ENCODE peak calls at places on chromosomes 13 and 19, in four cellular contexts. A, U, O and T are unnamed samples.

GRCh38 chr19:44649578-44650145 is 6.0 kb downstream of the PVR start:
- DNase-seq in A (no peak), O (no peak), U (no peak), T (no peak)

GRCh38 chr13:49062297-49062896 is 86.7 kb downstream of the FNDC3A start:
- DNase-seq in A (no peak), O (no peak), U (no peak), T (no peak)

GRCh38 chr19:30649934-30650614 is 277.9 kb downstream of the ZNF536 start:
- DNase-seq in O (peak), U (peak), A (no peak), T (peak)

GRCh38 chr13:35909837-35910236 is 221.3 kb downstream of the DCLK1 start:
- DNase-seq in U (no peak), A (no peak), O (no peak), T (no peak)

GRCh38 chr19:45791744-45792481 is 732 bp downstream of the DMWD start:
- DNase-seq in O (peak), U (no peak), A (no peak), T (no peak)

GRCh38 chr19:38592940-38593339 is 24.8 kb downstream of the MAP4K1 start:
- DNase-seq in U (no peak), O (no peak), A (no peak), T (no peak)

GRCh38 chr13:85896516-85897450 is 97.6 kb upstream of the SLITRK6 start:
- DNase-seq in O (no peak), U (no peak), A (no peak), T (peak)

GRCh38 chr13:74974234-74974879 is 507.6 kb downstream of the TBC1D4 start:
- DNase-seq in A (no peak), O (no peak), U (no peak), T (no peak)

GRCh38 chr19:28396259-28396940 is 816.6 kb downstream of the UQCRFS1 start:
- DNase-seq in A (no peak), O (no peak), U (no peak), T (no peak)

GRCh38 chr19:12346896-12347295 is 13.5 kb upstream of the ZNF563 start:
- DNase-seq in O (peak), U (no peak), A (no peak), T (no peak)

GRCh38 chr13:110377178-110378175 is 70.4 kb downstream of the COL4A2 start:
- DNase-seq in O (no peak), U (no peak), A (no peak), T (no peak)
- H3K27ac ChIP-seq in O (no peak), U (no peak), A (peak), T (no peak)

GRCh38 chr13:46388308-46388707 is 1.3 kb upstream of the RUBCNL start:
- DNase-seq in A (no peak), U (no peak), O (no peak), T (no peak)
- H3K27ac ChIP-seq in A (no peak), U (no peak), O (no peak), T (no peak)

DNA sequence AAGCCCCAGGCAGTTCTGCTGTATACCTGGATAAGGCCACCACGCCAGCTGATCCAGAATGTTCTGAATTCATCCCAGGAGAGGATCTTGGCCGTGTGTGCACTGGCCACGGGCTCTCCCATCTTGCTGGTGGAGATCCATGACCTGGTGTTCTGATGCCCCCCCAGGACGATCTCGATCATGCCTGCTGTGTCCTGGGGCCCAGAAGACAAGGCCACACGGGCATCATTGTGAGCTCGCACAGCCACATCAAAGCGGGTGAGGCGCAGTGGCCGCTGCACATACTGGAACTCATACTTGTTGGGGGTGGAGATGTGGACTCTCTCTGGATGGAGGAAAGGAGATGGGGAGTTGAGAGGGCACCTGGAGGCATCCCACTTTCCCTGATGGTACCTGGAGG is 40.1 kb downstream of the F2RL3 start:
- DNase-seq in A (no peak), U (no peak), O (no peak), T (no peak)
- H3K27ac ChIP-seq in A (no peak), U (no peak), O (no peak), T (no peak)

GRCh38 chr19:39890755-39891551 is 43.5 kb downstream of the FCGBP start:
- DNase-seq in U (no peak), O (no peak), A (no peak), T (no peak)
- H3K27ac ChIP-seq in U (no peak), O (no peak), A (no peak), T (no peak)

GRCh38 chr13:21116141-21116540 is 54.8 kb upstream of the LATS2 start:
- DNase-seq in U (no peak), A (no peak), O (no peak), T (no peak)
- H3K27ac ChIP-seq in U (no peak), A (no peak), O (no peak), T (no peak)

GRCh38 chr13:106362637-106363036 is 172.8 kb downstream of the EFNB2 start:
- DNase-seq in O (no peak), A (no peak), U (no peak), T (peak)
- H3K27ac ChIP-seq in O (no peak), A (no peak), U (no peak), T (no peak)

DNA sequence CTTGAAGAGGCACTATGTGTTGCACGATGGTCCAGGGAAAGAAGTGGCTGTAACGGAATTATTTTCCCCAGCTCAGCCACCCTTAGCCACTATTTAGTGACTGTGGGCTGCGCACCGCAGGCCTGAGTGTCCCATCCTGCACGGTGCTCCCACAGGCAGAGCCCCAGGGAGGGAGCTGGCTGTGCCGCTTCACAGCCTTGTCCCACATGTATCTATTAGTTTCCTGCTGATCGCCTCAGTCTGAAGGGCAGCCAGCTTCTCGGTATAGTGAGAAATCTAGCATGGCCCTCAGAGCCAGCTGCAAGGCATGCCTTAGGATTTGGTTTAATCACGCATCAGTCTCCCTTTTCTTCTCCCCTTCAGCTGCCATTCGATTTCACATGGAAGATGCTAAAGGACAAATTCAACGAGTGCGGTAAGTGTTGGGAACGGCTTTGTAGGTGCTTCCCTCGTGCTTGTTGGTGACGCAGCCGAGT is 15.7 kb downstream of the PRAM1 start:
- DNase-seq in A (no peak), U (no peak), O (no peak), T (no peak)
- H3K27ac ChIP-seq in A (no peak), U (no peak), O (peak), T (peak)

GRCh38 chr13:113140677-113141590 is 17.5 kb upstream of the PROZ start:
- DNase-seq in A (no peak), U (no peak), O (no peak), T (no peak)
- H3K27ac ChIP-seq in A (no peak), U (no peak), O (no peak), T (no peak)

GRCh38 chr13:98541701-98542203 is 35.2 kb downstream of the STK24 start:
- DNase-seq in U (no peak), A (no peak), O (no peak), T (no peak)
- H3K27ac ChIP-seq in U (no peak), A (no peak), O (no peak), T (no peak)

GRCh38 chr19:2033825-2034159 is 17.3 kb downstream of the MKNK2 start:
- DNase-seq in O (no peak), A (no peak), U (no peak), T (no peak)
- H3K27ac ChIP-seq in O (no peak), A (no peak), U (peak), T (peak)